ENCODE peak calls at places on chromosomes 7 and 10, in eight cellular contexts. A, W, Q, G, M, P, Z and U are unnamed samples.

GRCh38 chr10:89466599-89467035 is 52.2 kb downstream of the IFIT5 start:
- DNase-seq in Z (no peak), Q (no peak), W (no peak), A (no peak), M (no peak), P (no peak), G (peak; percentile 57), U (no peak)

GRCh38 chr7:19327011-19327410 is 181.8 kb upstream of the FERD3L start:
- DNase-seq in P (no peak), G (no peak), Q (no peak), Z (no peak), A (no peak), W (no peak), M (no peak), U (no peak)

GRCh38 chr10:117138838-117139580 is 939 bp upstream of the VAX1 start:
- DNase-seq in W (no peak), M (peak; percentile 88), Q (no peak), Z (no peak), P (no peak), G (no peak), A (no peak), U (no peak)

GRCh38 chr10:11473128-11473760 is 138.2 kb downstream of the USP6NL start:
- DNase-seq in A (no peak), G (no peak), M (no peak), W (no peak), Z (no peak), Q (no peak), P (no peak), U (no peak)

GRCh38 chr10:111370101-111370500 is 293.3 kb downstream of the ADRA2A start:
- DNase-seq in M (no peak), W (no peak), P (no peak), Q (no peak), G (no peak), Z (no peak), A (no peak), U (no peak)

GRCh38 chr10:48480397-48481374 is 124.2 kb downstream of the ARHGAP22 start:
- DNase-seq in P (no peak), Z (no peak), M (no peak), A (no peak), G (no peak), Q (no peak), W (no peak), U (no peak)

GRCh38 chr10:91051834-91052233 is 130.9 kb upstream of the ANKRD1 start:
- DNase-seq in M (no peak), P (no peak), W (peak; percentile 11), Z (no peak), A (no peak), Q (no peak), G (no peak), U (no peak)

GRCh38 chr7:23044581-23044980 is 30.7 kb upstream of the HYCC1 start:
- DNase-seq in P (no peak), Q (no peak), M (no peak), W (no peak), Z (no peak), G (no peak), A (no peak), U (no peak)

GRCh38 chr7:41156268-41156667 is 546.6 kb downstream of the INHBA start:
- DNase-seq in P (no peak), Q (no peak), G (peak; percentile 44), A (no peak), M (no peak), Z (no peak), W (no peak), U (no peak)

GRCh38 chr10:1047937-1048336 is 982 bp downstream of the IDI1 start:
- DNase-seq in P (no peak), M (no peak), Z (no peak), W (no peak), A (no peak), Q (no peak), G (peak; percentile 38), U (no peak)

DNA sequence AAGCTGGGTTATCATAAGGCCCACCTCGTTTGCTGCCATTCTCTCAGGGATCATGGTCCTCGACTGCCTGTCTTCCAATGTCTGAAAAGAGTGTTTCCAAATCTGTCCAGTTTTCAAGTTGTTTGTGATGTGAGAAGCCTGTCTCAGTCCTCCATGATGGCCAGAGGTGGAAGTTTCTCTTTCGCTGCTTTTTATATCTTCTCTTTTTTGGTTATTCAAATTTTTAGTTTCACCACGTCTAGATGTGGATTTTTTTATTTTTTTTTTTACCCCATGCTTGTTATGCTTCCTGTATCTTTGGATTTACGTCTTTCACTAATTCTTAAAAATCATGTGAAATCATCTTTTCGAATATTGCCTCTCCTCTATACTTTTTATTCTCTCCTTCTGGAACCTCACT is 6.1 kb upstream of the RBM33 start:
- DNase-seq in P (no peak), A (no peak), G (no peak), Q (no peak), W (no peak), M (no peak), Z (no peak), U (no peak)
- H3K9me3 ChIP-seq in P (peaks cover 18% of the 10 kb centered on the region), A (no peaks in the 10 kb centered on the region), G (peaks cover 45% of the 10 kb centered on the region), Q (peaks cover 26% of the 10 kb centered on the region), W (no peaks in the 10 kb centered on the region), M (peaks cover 63% of the 10 kb centered on the region), Z (no peaks in the 10 kb centered on the region), U (peaks cover 7% of the 10 kb centered on the region)

DNA sequence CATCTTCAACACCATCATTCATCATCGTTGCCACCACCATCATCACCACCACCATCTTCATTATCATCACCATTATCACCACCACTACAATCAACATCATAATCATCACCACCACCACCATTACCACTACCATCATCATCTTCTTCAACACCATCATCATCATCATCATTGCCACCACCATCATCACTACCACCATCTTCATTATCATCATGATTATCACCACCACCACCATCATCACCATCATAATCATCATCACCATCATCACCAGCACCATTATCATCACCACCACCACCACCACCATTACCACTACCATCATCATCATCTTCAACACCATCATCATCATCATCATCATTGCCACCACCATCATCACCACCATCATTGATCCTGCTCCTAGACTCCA is 112.7 kb downstream of the OAT start:
- DNase-seq in M (no peak), P (no peak), W (no peak), Z (no peak), Q (no peak), G (no peak), A (no peak), U (no peak)
- H3K9me3 ChIP-seq in M (no peaks in the 10 kb centered on the region), P (peaks cover 14% of the 10 kb centered on the region), W (no peaks in the 10 kb centered on the region), Z (no peaks in the 10 kb centered on the region), Q (no peaks in the 10 kb centered on the region), G (peaks cover 2% of the 10 kb centered on the region), A (no peaks in the 10 kb centered on the region), U (no peaks in the 10 kb centered on the region)

DNA sequence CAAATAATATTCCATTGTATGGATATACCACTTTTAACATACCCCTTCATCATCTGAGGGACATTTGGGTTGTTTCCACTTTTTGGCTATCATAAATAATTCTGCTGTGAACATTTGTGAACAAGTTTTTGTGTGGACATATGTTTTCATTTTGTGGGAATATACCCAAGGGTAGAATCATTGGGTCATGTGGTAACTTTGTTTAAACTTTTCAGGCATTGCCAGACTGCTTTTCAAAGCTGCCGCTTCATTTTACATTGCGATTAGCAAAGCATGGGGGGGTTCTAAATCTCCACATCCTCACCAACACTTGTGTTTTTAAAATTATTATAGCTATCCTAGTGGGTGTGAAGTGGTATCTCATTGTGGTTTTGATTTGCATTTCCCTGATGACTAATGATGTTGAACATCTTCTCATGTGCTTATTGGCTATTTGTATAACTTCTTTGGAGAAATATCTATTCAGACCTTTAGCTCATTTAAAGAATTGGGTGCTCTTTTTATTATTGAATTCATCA is 8.4 kb upstream of the HHEX start:
- DNase-seq in A (no peak), W (no peak), Q (no peak), Z (no peak), P (no peak), M (no peak), G (no peak), U (no peak)
- H3K9me3 ChIP-seq in A (peaks cover 4% of the 10 kb centered on the region), W (no peaks in the 10 kb centered on the region), Q (no peaks in the 10 kb centered on the region), Z (no peaks in the 10 kb centered on the region), P (peaks cover 2% of the 10 kb centered on the region), M (peaks cover 5% of the 10 kb centered on the region), G (peaks cover 23% of the 10 kb centered on the region), U (no peaks in the 10 kb centered on the region)

DNA sequence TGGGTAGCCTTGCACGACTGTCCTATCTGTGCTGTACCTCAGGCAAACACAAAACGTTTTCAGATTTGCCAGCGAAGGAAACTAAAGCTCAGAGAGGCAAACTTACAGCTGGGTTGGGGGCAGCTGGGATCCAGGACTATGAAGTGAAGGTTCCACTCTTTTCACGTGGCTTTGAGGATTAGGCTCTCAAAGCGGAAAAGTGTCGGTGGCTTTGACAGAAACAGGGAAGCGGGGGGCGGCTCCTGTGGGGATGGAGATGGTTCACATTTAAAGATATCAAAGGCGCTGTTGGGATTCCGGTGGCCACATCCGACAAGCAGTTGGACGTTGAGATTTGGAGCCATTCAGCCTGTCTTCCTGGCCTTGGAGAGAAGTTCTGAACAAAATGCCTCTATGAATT is 958.3 kb upstream of the ZNF722 start:
- DNase-seq in Z (no peak), A (no peak), P (no peak), G (no peak), W (no peak), M (no peak), Q (no peak), U (no peak)
- H3K9me3 ChIP-seq in Z (no peaks in the 10 kb centered on the region), A (no peaks in the 10 kb centered on the region), P (peaks cover 90% of the 10 kb centered on the region), G (peaks cover 17% of the 10 kb centered on the region), W (no peaks in the 10 kb centered on the region), M (no peaks in the 10 kb centered on the region), Q (peaks cover 50% of the 10 kb centered on the region), U (peaks cover 5% of the 10 kb centered on the region)

GRCh38 chr7:63114371-63114985 is 884.2 kb upstream of the ZNF722 start:
- DNase-seq in A (no peak), P (no peak), Z (no peak), Q (no peak), W (no peak), G (no peak), M (no peak), U (no peak)
- H3K9me3 ChIP-seq in A (no peaks in the 10 kb centered on the region), P (peaks cover 45% of the 10 kb centered on the region), Z (no peaks in the 10 kb centered on the region), Q (peaks cover 30% of the 10 kb centered on the region), W (no peaks in the 10 kb centered on the region), G (peaks cover 12% of the 10 kb centered on the region), M (peaks cover 13% of the 10 kb centered on the region), U (peaks cover 3% of the 10 kb centered on the region)

DNA sequence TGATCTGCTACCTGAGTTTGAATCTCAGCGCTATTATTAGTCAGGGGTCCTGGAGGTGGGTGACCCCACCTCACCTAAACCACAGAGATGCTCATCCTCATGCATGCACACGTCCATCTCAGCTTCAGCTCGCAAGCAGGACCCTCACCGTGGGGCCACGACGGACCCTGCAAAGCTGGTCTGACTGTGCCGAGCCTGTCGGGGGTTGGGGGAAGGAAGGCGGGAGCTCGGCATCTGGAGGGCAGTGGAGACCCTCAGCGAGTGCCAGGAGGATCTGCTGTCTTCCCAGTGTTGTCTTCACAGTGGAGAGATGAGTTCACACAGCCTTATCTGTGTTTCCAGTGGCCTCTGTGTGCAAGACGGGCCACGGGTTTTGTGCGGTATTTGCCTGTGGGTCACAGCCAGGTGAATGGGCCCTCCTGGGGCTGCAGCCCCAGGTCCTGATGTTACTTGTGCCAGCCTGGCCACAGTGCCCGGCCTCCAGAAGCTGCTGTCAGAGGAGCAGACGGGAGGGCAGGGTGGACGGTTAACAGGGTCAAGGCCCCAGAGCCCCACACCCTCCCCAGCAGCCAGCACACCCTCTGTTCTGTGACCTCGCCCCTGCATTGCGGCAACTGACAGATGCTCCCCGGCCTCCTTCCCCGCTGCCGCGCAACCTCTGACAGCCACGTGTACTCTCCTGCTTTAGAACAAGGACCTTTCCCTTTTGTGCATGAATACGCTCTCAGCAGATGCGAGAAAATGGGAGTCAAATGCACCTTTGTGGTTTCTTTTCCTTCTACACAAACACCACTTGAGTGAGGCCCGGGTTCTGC is 528.8 kb downstream of the DNAJB6 start:
- DNase-seq in M (no peak), Z (no peak), G (no peak), Q (no peak), A (no peak), P (no peak), W (no peak), U (no peak)
- H3K9me3 ChIP-seq in M (peaks cover 14% of the 10 kb centered on the region), Z (no peaks in the 10 kb centered on the region), G (no peaks in the 10 kb centered on the region), Q (no peaks in the 10 kb centered on the region), A (no peaks in the 10 kb centered on the region), P (peaks cover 85% of the 10 kb centered on the region), W (no peaks in the 10 kb centered on the region), U (no peaks in the 10 kb centered on the region)